ENCODE peak calls at places on chromosomes 1 and 21, in four cellular contexts. U is M059J; J is cardiac fibroblast; W is stimulated activated CD4-positive, alpha-beta T cell treated with anti-CD3 and anti-CD28 coated beads, Interleukin-15, amount 100 ng/mL, for 1 hour. I is an unnamed sample.

GRCh38 chr1:157272899-157273774 is 134.9 kb upstream of the ETV3 start:
- DNase-seq in U (no peak), W (no peak), J (no peak), I (no peak)

GRCh38 chr1:159076753-159077656 is at the start of gene AIM2:
- DNase-seq in U (peak; percentile 66), J (no peak), W (peak; percentile 86), I (peak; percentile 49)

GRCh38 chr21:44537930-44538911 is 1.8 kb downstream of the KRTAP10-1 start:
- DNase-seq in J (no peak), U (no peak), W (no peak), I (peak; percentile 21)

GRCh38 chr1:91490501-91490900 is 10.2 kb upstream of the CDC7 start:
- DNase-seq in U (no peak), W (no peak), J (no peak), I (no peak)

GRCh38 chr1:7491089-7491817 is 279.8 kb upstream of the VAMP3 start:
- DNase-seq in U (peak; percentile 93), W (no peak), J (peak; percentile 24), I (no peak)

GRCh38 chr21:45539046-45539795 is 3.0 kb downstream of the SLC19A1 start:
- DNase-seq in J (no peak), W (no peak), U (no peak), I (peak; percentile 26)

GRCh38 chr1:115184951-115185331 is 95.6 kb upstream of the TSPAN2 start:
- DNase-seq in U (peak; percentile 86), J (peak; percentile 66), W (no peak), I (no peak)

GRCh38 chr21:26087223-26087918 is 83.2 kb downstream of the APP start:
- DNase-seq in W (no peak), U (no peak), J (no peak), I (no peak)

GRCh38 chr21:31195334-31196015 is 148.6 kb downstream of the TIAM1 start:
- DNase-seq in U (no peak), J (no peak), W (no peak), I (no peak)

GRCh38 chr1:111422546-111423391 is 4.8 kb downstream of the OVGP1 start:
- DNase-seq in U (peak; percentile 83), J (no peak), W (no peak), I (peak; percentile 64)

I was measured in stomach.